ENCODE peak calls at places on chromosomes 3 and 15, in ten cellular contexts. I is left lung, J is mucosa of descending colon, N is right lobe of liver, F is AG04450, H is fibroblast of lung, U is GM12865, E is Panc1, C is astrocyte of the spinal cord, G is BE2C. K is an unnamed sample.

GRCh38 chr3:126378341-126378751 is 16.4 kb upstream of the CFAP100 start:
- DNase-seq in I (peak; percentile 18), J (no peak), N (peak; percentile 18), F (no peak), H (no peak), U (no peak), E (no peak), C (no peak), G (no peak), K (no peak)

GRCh38 chr15:31402511-31403056 is 75.9 kb downstream of the KLF13 start:
- DNase-seq in I (no peak), J (no peak), N (no peak), F (no peak), H (no peak), U (no peak), E (no peak), C (peak; percentile 44), G (peak; percentile 95), K (peak; percentile 44)

GRCh38 chr3:51982352-51982837 is 940 bp upstream of the ACY1 start:
- DNase-seq in I (peak; percentile 57), J (peak; percentile 85), N (peak; percentile 80), F (no peak), H (no peak), U (peak; percentile 80), E (no peak), C (no peak), G (peak; percentile 40), K (peak; percentile 73)

GRCh38 chr3:3927965-3928364 is 128.7 kb downstream of the LRRN1 start:
- DNase-seq in I (no peak), J (no peak), N (no peak), F (no peak), H (no peak), U (no peak), E (no peak), C (no peak), G (no peak), K (no peak)

GRCh38 chr3:195860456-195860855 is 47.9 kb downstream of the TNK2 start:
- DNase-seq in I (no peak), J (no peak), N (no peak), F (no peak), H (no peak), U (no peak), E (no peak), C (no peak), G (no peak), K (no peak)

GRCh38 chr3:159761377-159761776 is 227.3 kb upstream of the IL12A start:
- DNase-seq in I (no peak), J (no peak), N (peak; percentile 69), F (no peak), H (peak; percentile 60), U (no peak), E (no peak), C (peak; percentile 40), G (no peak), K (no peak)

GRCh38 chr15:41891946-41892345 is 1.9 kb downstream of the SPTBN5 start:
- DNase-seq in I (no peak), J (no peak), N (no peak), F (no peak), H (no peak), U (no peak), E (no peak), C (no peak), G (peak; percentile 76), K (peak; percentile 45)

GRCh38 chr3:4416961-4417360 is 50.1 kb downstream of the SUMF1 start:
- DNase-seq in I (no peak), J (no peak), N (no peak), F (peak; percentile 53), H (peak; percentile 91), U (no peak), E (peak; percentile 91), C (peak; percentile 93), G (peak; percentile 84), K (no peak)

GRCh38 chr15:39415634-39416033 is 165.2 kb upstream of the THBS1 start:
- DNase-seq in I (no peak), J (no peak), N (no peak), F (no peak), H (no peak), U (no peak), E (no peak), C (no peak), G (no peak), K (no peak)

GRCh38 chr15:78951841-78952238 is 7.0 kb upstream of the CTSH start:
- DNase-seq in I (peak; percentile 58), J (no peak), N (no peak), F (no peak), H (peak; percentile 57), U (no peak), E (peak; percentile 51), C (no peak), G (no peak), K (no peak)

GRCh38 chr3:156602424-156602823 is 47.5 kb upstream of the SSR3 start:
- DNase-seq in I (no peak), J (no peak), N (no peak), F (no peak), H (peak; percentile 75), U (peak; percentile 42), E (no peak), C (peak; percentile 56), G (no peak), K (no peak)

GRCh38 chr3:149763565-149763964 is 11.3 kb upstream of the COMMD2 start:
- DNase-seq in I (no peak), J (no peak), N (no peak), F (no peak), H (no peak), U (no peak), E (no peak), C (no peak), G (no peak), K (no peak)

GRCh38 chr3:153232737-153233330 is 70.8 kb downstream of the RAP2B start:
- DNase-seq in I (no peak), J (no peak), N (no peak), F (peak; percentile 49), H (peak; percentile 83), U (no peak), E (no peak), C (peak; percentile 90), G (no peak), K (no peak)

GRCh38 chr15:55402707-55403106 is 5.5 kb downstream of the CCPG1 start:
- DNase-seq in I (no peak), J (no peak), N (no peak), F (no peak), H (peak; percentile 3), U (peak; percentile 42), E (no peak), C (peak; percentile 24), G (no peak), K (no peak)
- H3K4me3 ChIP-seq in I (no peak overlapping the region), J (no peak overlapping the region), N (no peak overlapping the region), F (no peak overlapping the region), H (no peak overlapping the region), U (no peak overlapping the region), E (no peak overlapping the region), C (no peak overlapping the region), G (no peak overlapping the region), K (peak overlapping the region; percentile 9)

DNA sequence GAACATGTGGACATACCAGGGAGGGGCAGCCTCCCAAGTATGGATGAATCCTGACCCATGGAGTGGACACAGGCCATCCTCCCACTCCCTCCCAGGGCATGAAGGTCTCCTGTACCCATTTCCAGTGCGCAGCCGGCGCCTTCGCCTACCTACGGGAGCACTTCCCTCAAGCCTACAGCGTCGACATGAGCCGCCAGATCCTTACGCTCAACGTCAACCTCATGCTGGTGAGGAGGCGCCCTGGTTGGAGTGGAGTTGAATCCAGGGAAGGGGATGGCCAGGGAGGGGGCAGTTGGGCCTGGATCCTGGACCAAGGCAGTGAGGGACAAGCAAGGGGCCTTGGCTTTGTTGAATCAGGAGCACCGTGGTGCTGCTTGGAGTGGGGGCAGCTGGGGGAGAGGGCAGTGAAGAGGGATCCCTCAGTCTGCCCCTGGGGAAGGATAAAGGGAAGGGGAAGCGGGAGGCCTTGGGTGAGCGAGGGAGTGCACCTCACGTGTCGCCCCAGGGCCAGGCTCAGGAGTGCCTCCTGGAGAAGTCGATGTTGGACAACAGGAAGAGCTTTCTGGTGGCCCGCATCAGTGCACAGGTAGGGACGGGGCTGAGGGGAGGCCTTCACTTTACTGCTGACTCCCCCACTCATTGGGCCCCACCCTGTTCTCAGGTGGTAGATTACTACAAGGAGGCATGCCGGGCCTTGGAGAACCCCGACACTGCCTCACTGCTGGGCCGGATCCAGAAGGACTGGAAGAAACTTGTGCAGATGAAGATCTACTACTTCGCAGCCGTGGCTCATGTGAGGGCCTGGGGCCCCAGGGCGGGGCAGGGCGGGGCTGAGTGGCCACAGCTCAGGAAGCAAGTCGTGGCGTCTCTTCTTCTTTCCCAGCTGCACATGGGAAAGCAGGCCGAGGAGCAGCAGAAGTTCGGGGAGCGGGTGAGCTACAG is 25.3 kb downstream of the PTPN23 start:
- DNase-seq in I (no peak), J (no peak), N (peak; percentile 25), F (no peak), H (no peak), U (no peak), E (no peak), C (no peak), G (no peak), K (no peak)
- TF ChIP-seq CTCF in I (no peak), J (no peak), N (no peak), F (no peak), H (no peak), U (no peak), E (no peak), C (no peak), G (no peak), K (no peak)

GRCh38 chr15:68264282-68264681 is 13.3 kb upstream of the FEM1B start:
- DNase-seq in I (no peak), J (no peak), N (no peak), F (no peak), H (no peak), U (no peak), E (no peak), C (no peak), G (no peak), K (no peak)
- H3K4me3 ChIP-seq in I (no peak overlapping the region), J (no peak overlapping the region), N (no peak overlapping the region), F (no peak overlapping the region), H (no peak overlapping the region), U (no peak overlapping the region), E (no peak overlapping the region), C (no peak overlapping the region), G (no peak overlapping the region), K (no peak overlapping the region)

DNA sequence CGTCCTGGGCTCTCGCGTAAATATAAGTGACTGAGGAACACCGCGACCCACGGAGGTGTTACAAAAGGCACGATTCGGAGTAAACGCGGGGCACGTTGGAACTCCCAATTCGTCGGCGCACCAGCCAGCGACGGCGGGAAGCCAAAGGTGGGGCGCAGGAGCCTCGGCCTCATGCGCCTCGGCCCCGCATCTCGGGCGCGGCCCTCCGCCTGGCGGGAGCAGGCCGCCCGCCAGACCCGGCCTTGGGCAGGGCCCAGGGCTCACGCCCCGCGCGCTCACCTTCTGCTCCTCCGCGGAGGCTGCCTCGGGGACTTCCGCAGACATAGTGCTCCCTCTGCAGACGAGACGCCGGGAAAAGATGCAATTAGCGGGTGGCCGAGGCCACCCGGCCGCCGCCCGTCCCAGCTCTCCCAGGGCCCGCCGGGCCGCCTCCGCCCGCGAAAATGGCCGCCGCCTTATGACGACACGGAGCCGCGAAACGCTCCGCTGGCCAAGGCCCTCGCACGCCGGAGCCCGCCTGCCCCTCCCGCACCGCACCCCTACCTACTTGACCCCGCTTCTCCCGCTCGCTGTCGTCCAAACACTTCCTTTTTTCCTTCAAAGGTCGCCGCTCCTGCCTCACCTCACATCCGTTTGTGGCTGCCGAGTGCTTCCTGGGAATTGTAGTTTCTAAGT is at the start of gene ARPP19:
- DNase-seq in I (peak; percentile 93), J (peak; percentile 95), N (peak; percentile 90), F (peak; percentile 49), H (peak; percentile 92), U (peak; percentile 95), E (peak; percentile 69), C (peak; percentile 94), G (peak; percentile 94), K (peak; percentile 89)
- TF ChIP-seq CTCF in I (peak; percentile 11), J (no peak), N (no peak), F (no peak), H (no peak), U (peak; percentile 3), E (no peak), C (no peak), G (peak; percentile 8), K (no peak)

GRCh38 chr3:42500091-42500490 is 2.4 kb upstream of the VIPR1 start:
- DNase-seq in I (peak; percentile 11), J (no peak), N (no peak), F (no peak), H (no peak), U (no peak), E (no peak), C (no peak), G (no peak), K (no peak)
- H3K4me3 ChIP-seq in I (no peak overlapping the region), J (no peak overlapping the region), N (no peak overlapping the region), F (no peak overlapping the region), H (no peak overlapping the region), U (no peak overlapping the region), E (no peak overlapping the region), C (no peak overlapping the region), G (no peak overlapping the region), K (no peak overlapping the region)